ENCODE peak calls at places on chromosomes 5 and 9, in seven cellular contexts. F, R, C, G, Q, N and E are unnamed samples.

GRCh38 chr5:157821822-157822622 is 36.9 kb downstream of the CLINT1 start:
- DNase-seq in F (peak), R (no peak), C (no peak), G (no peak), Q (no peak), N (no peak), E (no peak)

GRCh38 chr9:6584881-6585597 is 60.5 kb downstream of the GLDC start:
- DNase-seq in F (peak), R (no peak), C (peak), G (no peak), Q (peak), N (no peak), E (no peak)

GRCh38 chr5:56757077-56757476 is 58.3 kb upstream of the MAP3K1 start:
- DNase-seq in F (peak), R (no peak), C (no peak), G (no peak), Q (peak), N (no peak), E (no peak)

GRCh38 chr5:50738864-50739263 is 72.4 kb downstream of the PARP8 start:
- DNase-seq in F (no peak), R (no peak), C (no peak), G (no peak), Q (no peak), N (no peak), E (no peak)

GRCh38 chr9:35035851-35036701 is 36.3 kb downstream of the VCP start:
- DNase-seq in F (peak), R (no peak), C (no peak), G (no peak), Q (no peak), N (peak), E (peak)

GRCh38 chr5:114789773-114790402 is 379.8 kb downstream of the TRIM36 start:
- DNase-seq in F (peak), R (no peak), C (no peak), G (no peak), Q (peak), N (no peak), E (no peak)

GRCh38 chr5:136216230-136216629 is 23.3 kb upstream of the SMIM32 start:
- DNase-seq in F (no peak), R (no peak), C (no peak), G (no peak), Q (no peak), N (no peak), E (no peak)

GRCh38 chr9:105541838-105542237 is 16.1 kb upstream of the FKTN start:
- DNase-seq in F (no peak), R (no peak), C (no peak), G (no peak), Q (no peak), N (no peak), E (no peak)

GRCh38 chr9:26319859-26320258 is 572.7 kb downstream of the CAAP1 start:
- DNase-seq in F (no peak), R (no peak), C (no peak), G (no peak), Q (no peak), N (no peak), E (no peak)